ENCODE peak calls at places on chromosomes 16 and 17, in six cellular contexts. S is NCI-H510A treated with DMSO at 0.1 percent for 48 hours; I is M059J; D is ascending aorta; E is stimulated activated effector memory CD8-positive, alpha-beta T cell treated with anti-CD3 and anti-CD28 coated beads, Interleukin-12 subunit alpha, Interleukin-12 subunit beta, amount 100 ng/mL, for 72 hours; B is T-helper 17 cell. N is an unnamed sample.

GRCh38 chr16:65002265-65002664 is 119.6 kb downstream of the CDH11 start:
- DNase-seq in S (no peak), B (no peak), D (no peak), E (no peak), I (peak; percentile 49), N (no peak)

GRCh38 chr17:17921192-17922082 is 50.8 kb downstream of the TOM1L2 start:
- DNase-seq in D (no peak), B (no peak), S (peak; percentile 61), E (no peak), I (peak; percentile 96), N (no peak)

GRCh38 chr16:1390239-1390638 is 24.3 kb downstream of the UNKL start:
- DNase-seq in E (no peak), S (no peak), B (no peak), I (no peak), D (no peak), N (no peak)

GRCh38 chr16:9647981-9648701 is 534.1 kb downstream of the GRIN2A start:
- DNase-seq in E (no peak), I (peak; percentile 46), S (peak; percentile 37), D (no peak), B (no peak), N (no peak)

GRCh38 chr17:82215095-82215971 is 2.7 kb upstream of the CCDC57 start:
- DNase-seq in E (no peak), D (no peak), I (no peak), B (no peak), S (no peak), N (peak; percentile 68)

GRCh38 chr17:44324092-44324570 is 492 bp downstream of the SLC25A39 start:
- DNase-seq in D (no peak), E (no peak), I (peak; percentile 41), B (no peak), S (peak; percentile 4), N (no peak)

GRCh38 chr17:28536532-28537218 is 15.7 kb downstream of the UNC119 start:
- DNase-seq in B (no peak), D (no peak), S (no peak), I (no peak), E (no peak), N (no peak)

GRCh38 chr16:53257001-53257400 is 177.3 kb upstream of the RBL2 start:
- DNase-seq in B (no peak), I (peak; percentile 24), S (no peak), E (no peak), D (no peak), N (no peak)

GRCh38 chr17:17416400-17417360 is 60.1 kb upstream of the MED9 start:
- DNase-seq in B (no peak), I (peak; percentile 88), E (no peak), D (no peak), S (peak; percentile 95), N (no peak)

GRCh38 chr17:18379246-18380146 is 1.9 kb downstream of the EVPLL start:
- DNase-seq in E (peak; percentile 43), D (no peak), I (no peak), S (no peak), B (no peak), N (no peak)

GRCh38 chr17:71339219-71339618 is 781.6 kb upstream of the SOX9 start:
- DNase-seq in E (no peak), B (no peak), S (no peak), D (no peak), I (no peak), N (no peak)

N was measured in suprapubic skin.